ENCODE peak calls at places on chromosomes 2 and 18, in five cellular contexts. G is SK-N-SH, D is stomach, V is spleen, T is endothelial cell of umbilical vein. I is an unnamed sample.

GRCh38 chr2:112150447-112150846 is 12.3 kb downstream of the FBLN7 start:
- DNase-seq in G (no peak), D (peak; percentile 17), V (no peak), T (peak; percentile 55), I (no peak)

GRCh38 chr2:159185401-159186130 is 100.9 kb downstream of the WDSUB1 start:
- DNase-seq in G (peak; percentile 54), D (no peak), V (no peak), T (peak; percentile 44), I (peak; percentile 23)

GRCh38 chr2:101831351-101831865 is 133.9 kb downstream of the MAP4K4 start:
- DNase-seq in G (peak; percentile 54), D (peak; percentile 78), V (no peak), T (peak; percentile 85), I (peak; percentile 77)

GRCh38 chr18:78542204-78542603 is 437.4 kb upstream of the SALL3 start:
- DNase-seq in G (no peak), D (peak; percentile 94), V (no peak), T (no peak), I (no peak)

GRCh38 chr2:186868344-186868743 is 19.4 kb upstream of the ZSWIM2 start:
- DNase-seq in G (peak; percentile 32), D (no peak), V (no peak), T (peak; percentile 85), I (no peak)

GRCh38 chr2:181185948-181186347 is 205.5 kb downstream of the UBE2E3 start:
- DNase-seq in G (no peak), D (no peak), V (no peak), T (no peak), I (no peak)

GRCh38 chr2:12856934-12857660 is 140.4 kb downstream of the TRIB2 start:
- DNase-seq in G (no peak), D (no peak), V (no peak), T (peak; percentile 81), I (no peak)

GRCh38 chr2:217794133-217794986 is 208.4 kb downstream of the TNS1 start:
- DNase-seq in G (peak; percentile 3), D (peak; percentile 22), V (no peak), T (no peak), I (peak; percentile 62)

GRCh38 chr2:196500686-196501431 is 138.7 kb upstream of the CCDC150 start:
- DNase-seq in G (no peak), D (no peak), V (no peak), T (no peak), I (no peak)

GRCh38 chr2:16487686-16488085 is 177.9 kb downstream of the CYRIA start:
- DNase-seq in G (peak; percentile 73), D (peak; percentile 27), V (no peak), T (peak; percentile 46), I (peak; percentile 34)

GRCh38 chr2:32377928-32378327 is 21.1 kb downstream of the BIRC6 start:
- DNase-seq in G (no peak), D (no peak), V (no peak), T (no peak), I (no peak)

GRCh38 chr2:48204750-48205136 is 298.4 kb upstream of the FBXO11 start:
- DNase-seq in G (no peak), D (no peak), V (no peak), T (no peak), I (no peak)

GRCh38 chr2:230868151-230868946 is 3.6 kb downstream of the ITM2C start:
- DNase-seq in G (peak; percentile 58), D (peak; percentile 15), V (no peak), T (no peak), I (no peak)

GRCh38 chr2:101698419-101699190 is 1.1 kb downstream of the MAP4K4 start:
- DNase-seq in G (peak; percentile 36), D (no peak), V (no peak), T (peak; percentile 69), I (no peak)

GRCh38 chr2:109419960-109420370 is 193.8 kb downstream of the SEPTIN10 start:
- DNase-seq in G (peak; percentile 73), D (no peak), V (peak; percentile 42), T (peak; percentile 43), I (no peak)

GRCh38 chr2:239444626-239445625 is 44.1 kb upstream of the HDAC4 start:
- DNase-seq in G (no peak), D (no peak), V (no peak), T (no peak), I (peak; percentile 94)

GRCh38 chr2:221400411-221400810 is 171.7 kb downstream of the EPHA4 start:
- DNase-seq in G (no peak), D (no peak), V (no peak), T (no peak), I (no peak)

GRCh38 chr2:229273384-229274338 is 2.6 kb upstream of the PID1 start:
- DNase-seq in G (peak; percentile 79), D (peak; percentile 31), V (no peak), T (peak; percentile 21), I (peak; percentile 65)

GRCh38 chr18:59696311-59697235 is 650 bp downstream of the CCBE1 start:
- DNase-seq in G (no peak), D (no peak), V (no peak), T (no peak), I (no peak)

GRCh38 chr2:10284108-10284870 is 18.4 kb upstream of the HPCAL1 start:
- DNase-seq in G (peak; percentile 30), D (no peak), V (peak; percentile 56), T (no peak), I (no peak)

GRCh38 chr18:58166278-58166844 is 122.3 kb downstream of the NEDD4L start:
- DNase-seq in G (no peak), D (no peak), V (no peak), T (no peak), I (no peak)

GRCh38 chr2:67566292-67566691 is 169.2 kb downstream of the ETAA1 start:
- DNase-seq in G (no peak), D (peak; percentile 26), V (no peak), T (no peak), I (no peak)

DNA sequence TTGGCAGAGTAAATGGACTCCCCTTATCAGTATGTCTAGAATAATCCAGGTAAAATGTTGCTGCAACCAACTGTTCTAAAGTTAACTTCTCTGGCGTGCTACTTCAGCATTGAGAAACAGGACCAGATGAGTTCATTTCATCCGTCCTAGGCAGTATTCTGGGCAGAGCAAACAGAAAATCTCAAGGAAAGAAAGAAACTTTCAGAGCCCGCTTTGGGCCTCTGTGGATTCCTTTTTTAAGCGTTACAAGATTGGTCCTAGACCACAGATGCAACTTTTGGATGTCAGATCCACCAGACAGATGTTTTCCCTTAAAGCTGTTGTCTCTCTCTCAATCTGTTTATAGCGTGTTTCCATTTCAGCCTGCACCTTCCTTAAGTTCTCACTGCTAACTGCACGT is 75.0 kb downstream of the BCL2 start:
- DNase-seq in G (no peak), D (no peak), V (no peak), T (no peak), I (no peak)
- TF ChIP-seq POLR2AphosphoS5 in G (no peak), D (no peak), V (no peak), T (no peak), I (no peak)

GRCh38 chr18:3652380-3653262 is 202.6 kb downstream of the TGIF1 start:
- DNase-seq in G (peak; percentile 45), D (peak; percentile 80), V (no peak), T (peak; percentile 97), I (peak; percentile 96)
- TF ChIP-seq POLR2AphosphoS5 in G (peak; percentile 59), D (peak; percentile 74), V (no peak), T (peak; percentile 68), I (no peak)

DNA sequence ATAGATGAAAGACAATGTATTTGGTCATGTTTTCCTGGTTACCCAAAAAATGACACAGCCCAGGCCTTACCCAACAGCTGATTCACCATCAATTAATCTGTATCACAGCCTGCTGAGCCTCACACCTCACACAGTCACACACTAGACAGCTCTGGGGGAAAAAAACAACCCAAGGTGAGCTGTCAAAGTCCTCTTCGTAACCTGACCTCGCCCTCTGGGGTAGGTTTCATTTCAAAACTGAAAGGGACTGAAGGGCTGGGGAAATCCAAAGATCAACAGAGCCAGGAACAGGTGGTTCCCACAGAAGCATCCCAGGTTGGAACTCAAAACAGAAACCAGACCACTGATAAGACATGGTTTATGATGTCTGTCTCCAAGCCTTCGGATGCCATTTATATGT is 18.2 kb upstream of the PCBP1 start:
- DNase-seq in G (no peak), D (peak; percentile 48), V (no peak), T (no peak), I (peak; percentile 88)
- TF ChIP-seq POLR2AphosphoS5 in G (no peak), D (peak; percentile 13), V (peak; percentile 29), T (no peak), I (no peak)

DNA sequence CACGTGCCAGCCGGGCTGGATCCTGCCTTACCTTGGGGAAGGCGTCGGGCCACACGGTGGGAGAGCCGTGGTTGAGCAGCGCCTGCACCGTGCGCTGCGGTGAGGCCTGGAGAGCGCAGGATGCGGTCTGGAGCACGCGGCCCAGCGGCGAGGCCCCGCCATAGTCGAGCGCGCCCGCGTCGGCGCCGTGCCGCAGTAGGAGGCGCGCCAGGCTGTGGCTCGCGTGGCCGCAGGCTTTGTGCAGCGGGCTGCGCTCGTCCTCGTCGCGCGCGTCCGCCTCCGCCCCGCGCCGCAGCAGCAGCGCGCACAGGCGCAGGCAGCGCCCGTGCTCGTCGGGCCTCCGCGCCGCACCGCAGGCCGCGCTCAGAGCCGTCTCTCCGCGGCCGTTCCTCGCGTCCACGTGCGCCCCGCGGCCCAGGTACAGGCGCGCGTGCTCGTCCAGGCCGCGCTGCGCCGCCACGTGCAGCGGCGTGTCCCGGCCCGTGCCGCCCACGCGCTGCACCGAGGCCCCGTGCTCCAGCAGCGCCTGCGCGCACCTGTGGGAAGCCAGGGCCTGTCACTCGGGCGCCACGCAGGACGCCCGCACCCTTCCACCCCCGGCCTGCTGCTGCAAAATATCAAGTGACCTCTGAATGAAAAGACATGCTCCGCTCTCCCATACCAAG is 46.3 kb upstream of the GBX2 start:
- DNase-seq in G (no peak), D (no peak), V (no peak), T (no peak), I (no peak)
- TF ChIP-seq POLR2AphosphoS5 in G (no peak), D (no peak), V (no peak), T (no peak), I (no peak)

GRCh38 chr2:219441451-219442205 is 7.0 kb downstream of the SPEG start:
- DNase-seq in G (peak; percentile 98), D (peak; percentile 53), V (peak; percentile 79), T (no peak), I (no peak)
- TF ChIP-seq POLR2AphosphoS5 in G (no peak), D (no peak), V (no peak), T (no peak), I (no peak)

GRCh38 chr18:659597-659996 is 2.1 kb downstream of the TYMS start:
- DNase-seq in G (no peak), D (no peak), V (no peak), T (no peak), I (no peak)
- TF ChIP-seq POLR2AphosphoS5 in G (no peak), D (no peak), V (no peak), T (no peak), I (no peak)

GRCh38 chr18:31548825-31549224 is 42.9 kb upstream of the TTR start:
- DNase-seq in G (no peak), D (no peak), V (no peak), T (no peak), I (no peak)

GRCh38 chr18:31546476-31546875 is 45.2 kb upstream of the TTR start:
- DNase-seq in G (no peak), D (no peak), V (no peak), T (no peak), I (no peak)

GRCh38 chr18:31553800-31554199 is 37.9 kb upstream of the TTR start:
- DNase-seq in G (no peak), D (no peak), V (no peak), T (no peak), I (no peak)

GRCh38 chr18:31551883-31552282 is 39.8 kb upstream of the TTR start:
- DNase-seq in G (no peak), D (no peak), V (no peak), T (no peak), I (no peak)

GRCh38 chr18:31549416-31549815 is 42.3 kb upstream of the TTR start:
- DNase-seq in G (no peak), D (no peak), V (no peak), T (no peak), I (no peak)
- TF ChIP-seq POLR2AphosphoS5 in G (no peak), D (no peak), V (no peak), T (no peak), I (no peak)

I was measured in HepG2.